ENCODE peak calls at places on chromosomes 16 and 17, in nine cellular contexts. G, R, W, S, J, F, V, A and U are unnamed samples.

GRCh38 chr16:75462804-75463203 is 1.7 kb downstream of the TMEM170A start:
- DNase-seq in G (no peak), R (no peak), W (no peak), S (no peak), J (no peak), F (no peak), V (peak), A (no peak), U (no peak)

GRCh38 chr17:37820313-37821024 is 75.6 kb upstream of the HNF1B start:
- DNase-seq in G (no peak), R (no peak), W (peak), S (no peak), J (no peak), F (no peak), V (no peak), A (no peak), U (no peak)

GRCh38 chr17:75720656-75721462 is at the start of gene ITGB4:
- DNase-seq in G (peak), R (peak), W (peak), S (no peak), J (no peak), F (no peak), V (peak), A (peak), U (no peak)

GRCh38 chr17:9271989-9272388 is 250.7 kb downstream of the NTN1 start:
- DNase-seq in G (no peak), R (no peak), W (peak), S (no peak), J (no peak), F (no peak), V (no peak), A (no peak), U (no peak)

GRCh38 chr16:15701975-15702970 is 52.2 kb downstream of the NDE1 start:
- DNase-seq in G (no peak), R (no peak), W (no peak), S (no peak), J (no peak), F (no peak), V (no peak), A (no peak), U (no peak)

GRCh38 chr17:74935585-74936469 is at the start of gene OTOP3:
- DNase-seq in G (no peak), R (no peak), W (peak), S (no peak), J (no peak), F (no peak), V (no peak), A (no peak), U (no peak)

GRCh38 chr16:11168386-11169065 is 87.5 kb downstream of the SOCS1 start:
- DNase-seq in G (no peak), R (no peak), W (no peak), S (no peak), J (no peak), F (no peak), V (no peak), A (no peak), U (no peak)

GRCh38 chr17:80792373-80792781 is 199.3 kb upstream of the CHMP6 start:
- DNase-seq in G (no peak), R (peak), W (peak), S (peak), J (no peak), F (peak), V (no peak), A (no peak), U (no peak)

GRCh38 chr17:75525806-75526554 is 483 bp downstream of the LLGL2 start:
- DNase-seq in G (peak), R (peak), W (peak), S (no peak), J (no peak), F (no peak), V (no peak), A (no peak), U (no peak)

GRCh38 chr17:62627904-62628603 is 584 bp downstream of the MRC2 start:
- DNase-seq in G (peak), R (no peak), W (no peak), S (peak), J (no peak), F (peak), V (no peak), A (peak), U (peak)

GRCh38 chr16:25832288-25832687 is 140.5 kb downstream of the HS3ST4 start:
- DNase-seq in G (no peak), R (no peak), W (no peak), S (no peak), J (no peak), F (no peak), V (no peak), A (no peak), U (no peak)

GRCh38 chr16:79600636-79601091 is at the start of gene MAF:
- DNase-seq in G (peak), R (no peak), W (peak), S (peak), J (peak), F (peak), V (peak), A (peak), U (peak)

GRCh38 chr16:54928421-54929089 is 2.1 kb upstream of the IRX5 start:
- DNase-seq in G (peak), R (no peak), W (peak), S (peak), J (no peak), F (peak), V (peak), A (peak), U (peak)

GRCh38 chr17:81563861-81564586 is 11.9 kb upstream of the FAAP100 start:
- DNase-seq in G (no peak), R (no peak), W (no peak), S (no peak), J (no peak), F (no peak), V (no peak), A (no peak), U (no peak)

GRCh38 chr17:38617074-38617860 is 11.5 kb upstream of the SRCIN1 start:
- DNase-seq in G (no peak), R (no peak), W (peak), S (no peak), J (no peak), F (peak), V (no peak), A (peak), U (no peak)

GRCh38 chr17:27810211-27810901 is 10.0 kb upstream of the NOS2 start:
- DNase-seq in G (no peak), R (no peak), W (peak), S (no peak), J (no peak), F (no peak), V (no peak), A (no peak), U (no peak)

GRCh38 chr17:80882926-80883685 is 108.5 kb upstream of the CHMP6 start:
- DNase-seq in G (no peak), R (no peak), W (no peak), S (peak), J (no peak), F (peak), V (no peak), A (no peak), U (no peak)

GRCh38 chr17:31677681-31678080 is 181.4 kb downstream of the COPRS start:
- DNase-seq in G (no peak), R (no peak), W (peak), S (no peak), J (no peak), F (no peak), V (no peak), A (peak), U (no peak)

GRCh38 chr16:82895843-82896242 is 269.1 kb downstream of the CDH13 start:
- DNase-seq in G (no peak), R (no peak), W (no peak), S (no peak), J (no peak), F (no peak), V (no peak), A (no peak), U (no peak)

GRCh38 chr17:20267459-20267842 is 199.9 kb downstream of the LGALS9B start:
- DNase-seq in G (no peak), R (no peak), W (peak), S (no peak), J (no peak), F (no peak), V (peak), A (no peak), U (peak)

GRCh38 chr17:77516902-77517301 is 376.1 kb downstream of the SEC14L1 start:
- DNase-seq in G (no peak), R (no peak), W (no peak), S (no peak), J (no peak), F (peak), V (no peak), A (peak), U (peak)

GRCh38 chr17:69857412-69857835 is 217.6 kb upstream of the KCNJ16 start:
- DNase-seq in G (no peak), R (no peak), W (no peak), S (no peak), J (no peak), F (no peak), V (no peak), A (no peak), U (peak)

DNA sequence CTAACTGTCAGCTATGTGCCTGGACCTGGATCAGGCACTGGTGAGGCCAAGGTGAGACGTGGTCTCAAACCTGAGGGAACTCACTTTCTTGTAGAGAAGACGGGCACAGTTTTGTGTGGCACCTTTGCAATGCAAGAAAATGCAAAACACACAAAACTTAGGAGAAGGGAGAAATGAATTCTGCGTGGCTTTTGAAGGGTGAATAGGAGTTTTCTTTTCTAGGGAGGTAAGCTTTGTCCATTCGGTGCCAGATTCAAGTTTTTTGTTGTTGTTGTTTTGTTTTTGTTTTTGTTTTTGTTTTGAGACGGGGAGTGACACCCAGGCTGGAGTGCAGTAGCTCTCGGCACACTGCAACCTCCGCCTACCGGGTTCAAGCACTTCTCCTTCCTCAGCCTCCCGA is 1.4 kb downstream of the TOM1L1 start:
- DNase-seq in G (no peak), R (no peak), W (no peak), S (no peak), J (no peak), F (no peak), V (no peak), A (no peak), U (no peak)
- H3K4me3 ChIP-seq in G (no peak), R (peak), W (peak), S (no peak), J (no peak), F (no peak), V (no peak), A (peak), U (no peak)

DNA sequence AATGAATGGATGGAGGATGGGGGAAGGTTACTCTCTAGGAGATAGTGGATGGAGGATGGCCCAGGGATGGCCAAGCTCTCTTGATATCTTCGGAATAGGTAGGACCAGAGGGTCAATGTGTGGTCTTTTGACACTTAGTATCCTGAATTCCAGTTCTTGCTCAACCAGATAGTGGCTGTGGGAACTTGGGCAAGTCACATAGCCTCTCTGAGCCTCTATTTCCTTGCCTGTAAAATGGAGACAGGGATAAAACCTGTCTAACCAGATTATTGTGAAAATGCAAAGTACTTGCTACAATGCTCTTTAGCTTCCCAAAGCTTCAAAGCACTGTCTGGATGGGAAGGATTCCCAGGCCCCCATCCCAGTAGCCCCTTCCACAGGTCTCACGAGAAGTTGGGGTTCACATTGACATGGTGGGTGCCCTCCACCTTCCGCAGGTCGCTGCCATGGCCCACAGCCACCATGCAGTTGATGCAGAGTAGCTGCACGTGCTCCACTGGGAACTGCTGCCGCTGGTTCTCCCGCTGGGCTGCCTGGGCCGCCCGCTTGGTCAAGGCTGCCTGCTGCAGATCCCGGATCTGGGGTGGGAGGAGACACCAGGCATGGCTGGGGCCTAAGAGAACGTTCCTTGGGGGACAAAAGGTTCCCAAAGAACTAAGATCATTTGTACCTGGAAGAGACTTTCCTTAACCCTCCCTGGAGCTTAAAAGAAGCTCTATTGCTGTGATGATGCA is 5.1 kb upstream of the ZNF385C start:
- DNase-seq in G (no peak), R (no peak), W (no peak), S (no peak), J (no peak), F (no peak), V (no peak), A (no peak), U (no peak)
- H3K27ac ChIP-seq in G (no peak), R (no peak), W (no peak), S (no peak), J (no peak), F (no peak), V (no peak), A (no peak), U (no peak)

DNA sequence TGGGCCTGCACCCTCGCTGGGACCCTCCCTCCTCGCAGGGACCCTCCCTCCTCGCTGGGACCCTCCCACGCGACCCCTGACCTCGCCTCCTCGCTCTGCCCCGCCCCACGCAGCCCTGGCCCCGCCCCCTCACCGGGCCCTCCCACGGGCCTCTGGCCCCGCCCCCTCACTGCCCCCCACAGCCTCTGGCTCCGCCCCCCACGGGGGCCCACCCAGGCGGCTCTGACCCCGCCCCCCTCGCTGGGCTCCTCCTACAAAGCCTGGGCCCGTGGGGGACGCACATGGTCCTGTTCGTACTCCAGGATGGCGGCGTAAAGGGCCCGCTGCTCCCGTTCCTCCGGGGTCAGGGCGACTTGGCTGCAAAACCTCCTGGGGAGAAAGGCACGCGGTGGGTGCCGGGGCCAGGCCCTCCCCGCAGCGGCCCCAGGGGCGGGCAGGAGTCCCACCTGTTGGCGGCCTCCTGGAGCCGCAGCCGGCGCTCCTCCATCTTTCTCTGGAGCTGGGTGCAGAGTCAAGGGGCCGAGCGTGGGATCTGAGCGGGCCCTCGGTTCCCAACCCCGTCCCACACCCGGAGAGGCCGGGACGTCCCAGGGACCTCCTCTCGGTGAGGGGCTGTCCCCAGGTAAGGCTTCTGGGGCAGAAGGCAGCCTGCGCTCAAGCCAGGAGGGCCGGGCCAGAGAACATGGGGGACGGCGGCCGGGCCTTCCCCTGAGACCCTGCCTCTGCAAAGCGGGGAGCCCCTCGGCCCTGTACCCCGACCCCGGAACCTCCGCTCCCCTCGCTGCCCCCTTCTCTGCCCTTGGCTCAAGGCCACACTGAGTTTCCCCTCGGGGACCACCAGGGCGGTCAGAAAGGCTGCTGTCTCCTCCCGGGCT is 8.9 kb downstream of the VPS9D1 start:
- DNase-seq in G (peak), R (peak), W (peak), S (no peak), J (no peak), F (no peak), V (peak), A (no peak), U (no peak)
- H3K4me3 ChIP-seq in G (no peak), R (peak), W (peak), S (peak), J (peak), F (no peak), V (peak), A (no peak), U (no peak)

GRCh38 chr16:788399-789126 is at the start of gene CHTF18:
- DNase-seq in G (peak), R (peak), W (peak), S (peak), J (no peak), F (peak), V (peak), A (peak), U (peak)
- H3K27ac ChIP-seq in G (peak), R (no peak), W (no peak), S (peak), J (peak), F (no peak), V (peak), A (peak), U (peak)

GRCh38 chr16:23862556-23862955 is 26.8 kb downstream of the PRKCB start:
- DNase-seq in G (no peak), R (no peak), W (no peak), S (no peak), J (no peak), F (no peak), V (no peak), A (no peak), U (no peak)

GRCh38 chr16:23866628-23867027 is 30.8 kb downstream of the PRKCB start:
- DNase-seq in G (no peak), R (no peak), W (no peak), S (no peak), J (no peak), F (no peak), V (no peak), A (no peak), U (no peak)

GRCh38 chr16:23861874-23862273 is 26.1 kb downstream of the PRKCB start:
- DNase-seq in G (no peak), R (no peak), W (no peak), S (no peak), J (no peak), F (no peak), V (no peak), A (no peak), U (no peak)

GRCh38 chr16:23865853-23866252 is 30.1 kb downstream of the PRKCB start:
- DNase-seq in G (no peak), R (no peak), W (peak), S (no peak), J (no peak), F (no peak), V (no peak), A (no peak), U (no peak)

DNA sequence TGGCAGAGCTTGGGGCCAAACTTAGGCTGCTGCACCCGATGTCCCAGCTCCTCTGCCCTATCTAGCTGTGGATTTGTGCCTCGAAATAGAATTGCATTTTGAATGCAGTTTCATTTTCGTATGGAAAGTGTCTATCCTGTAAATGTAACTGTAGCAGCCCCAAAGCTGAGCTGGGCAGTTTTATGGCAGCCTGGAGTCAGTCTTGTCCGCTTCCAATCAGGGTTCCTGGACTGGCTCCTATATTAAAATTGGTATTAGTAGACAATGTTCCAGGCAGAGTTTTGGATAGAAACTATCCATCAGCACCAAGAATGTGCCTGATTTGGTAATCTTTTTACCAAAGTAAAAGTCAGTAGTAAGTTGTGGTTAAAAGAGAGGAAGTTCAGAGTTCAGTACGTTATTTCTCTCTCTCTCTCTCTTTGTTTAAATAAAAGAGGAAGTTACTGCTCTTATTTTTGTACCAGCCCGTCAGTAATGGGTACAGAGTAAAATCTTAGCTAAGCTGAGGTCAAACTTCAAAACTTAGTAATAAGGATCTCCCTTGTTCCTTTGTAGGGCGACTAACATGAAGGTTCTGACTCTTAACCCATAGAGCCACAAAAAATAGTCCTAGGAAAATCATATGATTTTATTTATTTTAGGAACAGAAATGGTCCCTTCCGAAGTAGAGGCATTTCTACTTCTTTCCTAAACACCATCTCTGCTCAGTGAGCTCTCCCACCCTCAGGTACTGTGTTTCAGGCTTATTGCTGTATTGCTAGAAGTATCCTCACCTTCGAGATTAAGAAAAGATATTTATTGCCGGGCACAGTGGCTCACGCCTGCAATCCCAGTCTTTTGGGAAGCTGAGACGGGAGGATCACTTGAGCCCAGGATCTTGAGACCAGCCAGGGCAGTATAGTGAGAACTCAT is 28.0 kb downstream of the PRKCB start:
- DNase-seq in G (no peak), R (no peak), W (no peak), S (no peak), J (no peak), F (no peak), V (peak), A (no peak), U (no peak)
- H3K4me3 ChIP-seq in G (no peak), R (no peak), W (no peak), S (no peak), J (no peak), F (no peak), V (peak), A (peak), U (no peak)

GRCh38 chr16:88792078-88792550 is 7.1 kb upstream of the PIEZO1 start:
- DNase-seq in G (no peak), R (no peak), W (no peak), S (peak), J (no peak), F (peak), V (no peak), A (no peak), U (peak)
- H3K27ac ChIP-seq in G (no peak), R (no peak), W (no peak), S (no peak), J (no peak), F (no peak), V (no peak), A (no peak), U (peak)